ENCODE peak calls at places on chromosomes 5 and 9, in nine cellular contexts. Y is heart left ventricle, I is mammary epithelial cell, U is spleen, G is PC-3, S is heart right ventricle, P is adipocyte, W is cardiac muscle cell, E is prostate gland. L is an unnamed sample. For H3K9me3, the result is how much of the 10 kb centered on the place peaks cover.

GRCh38 chr9:116391306-116391900 is 237.8 kb downstream of the PAPPA start:
- DNase-seq in Y (no peak), I (peak), U (no peak), G (peak), S (no peak), P (no peak), W (peak), E (no peak), L (no peak)

GRCh38 chr9:129280236-129281231 is 102.5 kb upstream of the IER5L start:
- DNase-seq in Y (peak), I (no peak), U (peak), G (no peak), S (no peak), P (no peak), W (no peak), E (no peak), L (no peak)

GRCh38 chr5:42991477-42992034 is 48.6 kb downstream of the ANXA2R start:
- DNase-seq in Y (peak), I (no peak), U (peak), G (no peak), S (peak), P (no peak), W (peak), E (no peak), L (no peak)

GRCh38 chr5:151093476-151093889 is 12.6 kb upstream of the TNIP1 start:
- DNase-seq in Y (no peak), I (peak), U (no peak), G (peak), S (no peak), P (peak), W (peak), E (no peak), L (no peak)

GRCh38 chr9:99358668-99359067 is 136.6 kb downstream of the SEC61B start:
- DNase-seq in Y (no peak), I (no peak), U (no peak), G (no peak), S (no peak), P (no peak), W (no peak), E (no peak), L (no peak)

GRCh38 chr9:70412678-70413426 is 1.6 kb downstream of the KLF9 start:
- DNase-seq in Y (peak), I (peak), U (peak), G (peak), S (peak), P (peak), W (peak), E (peak), L (peak)

GRCh38 chr5:142012792-142013388 is at the start of gene GNPDA1:
- DNase-seq in Y (peak), I (peak), U (peak), G (peak), S (peak), P (peak), W (peak), E (peak), L (peak)

GRCh38 chr9:87875839-87876545 is 6.7 kb upstream of the SPATA31E1 start:
- DNase-seq in Y (no peak), I (no peak), U (peak), G (no peak), S (no peak), P (no peak), W (no peak), E (peak), L (no peak)

GRCh38 chr5:43037929-43038510 is 2.1 kb downstream of the ANXA2R start:
- DNase-seq in Y (no peak), I (peak), U (no peak), G (peak), S (no peak), P (peak), W (peak), E (no peak), L (no peak)

GRCh38 chr9:71795097-71795807 is 26.9 kb upstream of the CEMIP2 start:
- DNase-seq in Y (no peak), I (no peak), U (no peak), G (no peak), S (no peak), P (no peak), W (no peak), E (no peak), L (no peak)

GRCh38 chr5:96093340-96093739 is 131.7 kb upstream of the ELL2 start:
- DNase-seq in Y (no peak), I (no peak), U (no peak), G (no peak), S (no peak), P (no peak), W (no peak), E (peak), L (no peak)

GRCh38 chr5:39177629-39177959 is 41.8 kb downstream of the FYB1 start:
- DNase-seq in Y (no peak), I (no peak), U (no peak), G (no peak), S (no peak), P (no peak), W (no peak), E (no peak), L (no peak)

GRCh38 chr5:134153241-134153640 is 23.5 kb downstream of the SKP1 start:
- DNase-seq in Y (no peak), I (no peak), U (no peak), G (no peak), S (no peak), P (no peak), W (no peak), E (no peak), L (no peak)

GRCh38 chr9:92135576-92135975 is 20.4 kb upstream of the SPTLC1 start:
- DNase-seq in Y (no peak), I (no peak), U (no peak), G (no peak), S (no peak), P (no peak), W (no peak), E (no peak), L (no peak)

DNA sequence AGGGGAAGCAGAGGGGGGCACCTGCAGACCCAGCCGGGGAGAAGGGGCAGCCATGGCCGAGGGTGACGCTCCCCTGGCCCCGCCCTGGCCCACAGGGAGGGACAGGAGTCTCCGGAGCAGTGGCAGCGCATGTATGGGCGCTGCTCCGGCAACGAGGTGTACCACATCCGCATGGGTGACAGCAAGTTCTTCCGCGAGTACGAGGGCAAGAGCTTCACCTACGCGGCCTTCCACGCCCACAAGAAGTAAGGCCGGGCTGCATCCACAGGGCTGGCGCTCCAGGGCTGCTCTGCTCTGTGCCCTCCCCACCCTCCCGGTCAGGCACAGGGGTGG is 68.2 kb downstream of the KCNT1 start:
- DNase-seq in Y (no peak), I (no peak), U (no peak), G (no peak), S (no peak), P (no peak), W (no peak), E (no peak), L (no peak)
- H3K9me3 ChIP-seq in Y (under half), I (under half), U (under half), G (under half), S (under half), P (under half), W (under half), E (under half), L (under half)

GRCh38 chr5:159678800-159679392 is 237.4 kb upstream of the ADRA1B start:
- DNase-seq in Y (no peak), I (peak), U (no peak), G (no peak), S (no peak), P (no peak), W (no peak), E (no peak), L (no peak)
- H3K9me3 ChIP-seq in Y (under half), I (under half), U (under half), G (under half), S (under half), P (under half), W (under half), E (under half), L (under half)

DNA sequence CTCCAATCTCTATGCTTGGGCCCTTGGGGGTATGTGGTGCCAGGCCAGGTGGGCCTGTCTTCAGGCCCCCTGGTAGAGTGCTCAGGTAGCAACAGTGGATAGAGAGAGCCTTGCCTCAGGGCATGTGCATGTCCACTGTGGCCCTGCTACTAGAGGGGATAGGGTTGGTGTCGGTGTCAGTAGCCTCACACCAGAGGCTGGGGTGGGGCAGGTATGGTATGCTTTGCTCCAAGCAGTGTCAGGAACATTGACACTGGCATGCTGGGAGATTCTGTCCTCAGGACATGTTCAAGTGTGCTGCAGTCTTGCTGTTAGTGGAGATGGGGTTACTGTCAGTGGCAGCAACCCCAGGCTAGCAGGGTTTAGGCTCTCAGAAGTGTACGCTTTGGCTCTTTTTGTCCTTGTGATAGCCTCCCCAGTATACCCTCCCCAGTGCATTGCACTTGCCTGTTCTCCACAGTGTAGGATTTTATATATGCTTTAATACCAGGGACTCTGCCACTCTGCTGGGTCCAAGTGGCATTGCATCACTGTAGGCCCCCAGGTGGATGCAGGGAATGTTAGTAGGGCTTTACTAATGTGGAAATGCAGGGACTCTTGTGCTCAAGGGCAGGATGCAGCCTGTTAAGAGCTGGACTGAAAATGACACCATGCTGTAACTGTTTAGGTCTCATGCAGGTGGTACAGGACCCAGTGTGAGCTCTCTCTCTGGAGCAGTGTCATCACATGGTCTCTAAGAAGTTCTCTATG is 21.6 kb downstream of the RIC1 start:
- DNase-seq in Y (no peak), I (no peak), U (no peak), G (no peak), S (no peak), P (no peak), W (no peak), E (no peak), L (no peak)
- H3K9me3 ChIP-seq in Y (half or more), I (under half), U (under half), G (under half), S (half or more), P (under half), W (under half), E (under half), L (under half)

DNA sequence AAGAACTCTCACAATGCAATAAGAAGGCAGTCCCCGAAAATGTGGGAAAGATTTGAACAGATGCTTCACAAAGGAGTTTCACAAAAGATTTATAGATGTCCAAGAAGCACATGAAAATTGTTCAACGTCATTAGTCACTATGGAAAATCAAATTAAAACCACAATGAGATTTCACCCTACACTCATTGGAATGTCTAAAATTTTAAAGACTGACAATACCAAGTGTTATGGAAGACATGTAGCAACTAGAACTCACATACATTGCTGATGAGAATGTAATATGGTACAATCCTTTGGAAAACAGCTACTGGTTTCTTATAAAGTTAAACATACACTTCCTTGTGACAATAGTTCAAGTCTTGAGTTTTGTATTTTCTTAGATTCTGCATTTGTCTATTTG is 11.0 kb upstream of the RECK start:
- DNase-seq in Y (no peak), I (peak), U (no peak), G (no peak), S (no peak), P (no peak), W (no peak), E (no peak), L (no peak)
- H3K9me3 ChIP-seq in Y (under half), I (under half), U (under half), G (under half), S (under half), P (under half), W (under half), E (under half), L (under half)